ENCODE peak calls at places on chromosomes 4 and X, in ten cellular contexts. T, O, A, H, J, E, W, X, B and Y are unnamed samples.

GRCh38 chrX:144265641-144266040 is 381.8 kb downstream of the UBE2NL start:
- DNase-seq in T (no peak), O (no peak), A (no peak), H (no peak), J (no peak), E (no peak), W (no peak), X (no peak), B (no peak), Y (no peak)

GRCh38 chr4:40881096-40881495 is 131.3 kb downstream of the NSUN7 start:
- DNase-seq in T (no peak), O (no peak), A (no peak), H (no peak), J (no peak), E (no peak), W (no peak), X (no peak), B (no peak), Y (no peak)

GRCh38 chr4:120052840-120053239 is 13.8 kb downstream of the MAD2L1 start:
- DNase-seq in T (no peak), O (no peak), A (no peak), H (no peak), J (no peak), E (peak), W (peak), X (peak), B (peak), Y (no peak)

GRCh38 chrX:119503484-119503861 is 35.2 kb downstream of the SLC25A5 start:
- DNase-seq in T (peak), O (no peak), A (no peak), H (no peak), J (peak), E (peak), W (peak), X (no peak), B (peak), Y (no peak)

GRCh38 chr4:83855044-83855443 is 319.1 kb downstream of the GPAT3 start:
- DNase-seq in T (no peak), O (no peak), A (no peak), H (no peak), J (no peak), E (peak), W (peak), X (no peak), B (peak), Y (no peak)

GRCh38 chr4:25993564-25994185 is 79.7 kb downstream of the SMIM20 start:
- DNase-seq in T (no peak), O (no peak), A (peak), H (no peak), J (no peak), E (peak), W (peak), X (peak), B (peak), Y (no peak)

GRCh38 chr4:162852642-162853041 is 314.0 kb downstream of the NAF1 start:
- DNase-seq in T (peak), O (no peak), A (no peak), H (no peak), J (no peak), E (no peak), W (no peak), X (no peak), B (no peak), Y (no peak)

GRCh38 chr4:147865926-147866325 is 134.0 kb downstream of the ARHGAP10 start:
- DNase-seq in T (no peak), O (no peak), A (no peak), H (no peak), J (no peak), E (no peak), W (no peak), X (no peak), B (peak), Y (no peak)

GRCh38 chrX:71191253-71191652 is 31.8 kb upstream of the GJB1 start:
- DNase-seq in T (no peak), O (no peak), A (no peak), H (no peak), J (no peak), E (no peak), W (no peak), X (no peak), B (no peak), Y (no peak)

GRCh38 chrX:123860983-123861382 is 1.1 kb downstream of the XIAP start:
- DNase-seq in T (peak), O (no peak), A (no peak), H (no peak), J (no peak), E (peak), W (peak), X (no peak), B (peak), Y (peak)

GRCh38 chrX:152313529-152314302 is 137.4 kb downstream of the GABRA3 start:
- DNase-seq in T (no peak), O (no peak), A (peak), H (no peak), J (no peak), E (no peak), W (no peak), X (no peak), B (no peak), Y (no peak)

GRCh38 chr4:118776166-118776954 is 59.6 kb downstream of the SEC24D start:
- DNase-seq in T (no peak), O (no peak), A (peak), H (no peak), J (no peak), E (no peak), W (no peak), X (no peak), B (peak), Y (no peak)

GRCh38 chr4:56469489-56470210 is 2.2 kb downstream of the SRP72 start:
- DNase-seq in T (no peak), O (no peak), A (no peak), H (no peak), J (no peak), E (no peak), W (no peak), X (no peak), B (no peak), Y (no peak)

GRCh38 chr4:75655562-75655961 is 17.6 kb downstream of the G3BP2 start:
- DNase-seq in T (no peak), O (no peak), A (peak), H (no peak), J (no peak), E (no peak), W (no peak), X (no peak), B (no peak), Y (no peak)

GRCh38 chr4:118389731-118390520 is 37.1 kb upstream of the PRSS12 start:
- DNase-seq in T (no peak), O (no peak), A (no peak), H (no peak), J (no peak), E (no peak), W (no peak), X (no peak), B (no peak), Y (no peak)

GRCh38 chrX:129932792-129933321 is 26.9 kb downstream of the UTP14A start:
- DNase-seq in T (no peak), O (no peak), A (no peak), H (no peak), J (peak), E (no peak), W (peak), X (peak), B (no peak), Y (no peak)

GRCh38 chr4:66357316-66357715 is 687.0 kb upstream of the EPHA5 start:
- DNase-seq in T (no peak), O (no peak), A (no peak), H (no peak), J (no peak), E (no peak), W (no peak), X (no peak), B (no peak), Y (no peak)

GRCh38 chr4:107801766-107802211 is 22.9 kb upstream of the SGMS2 start:
- DNase-seq in T (no peak), O (no peak), A (no peak), H (no peak), J (no peak), E (peak), W (no peak), X (no peak), B (peak), Y (no peak)

GRCh38 chrX:74523870-74524735 is 90.3 kb downstream of the RLIM start:
- DNase-seq in T (no peak), O (no peak), A (no peak), H (peak), J (no peak), E (no peak), W (no peak), X (no peak), B (no peak), Y (no peak)

GRCh38 chr4:123651127-123651526 is 254.5 kb downstream of the SPRY1 start:
- DNase-seq in T (no peak), O (no peak), A (no peak), H (no peak), J (no peak), E (no peak), W (peak), X (no peak), B (no peak), Y (no peak)

GRCh38 chrX:129642641-129643040 is 12.1 kb downstream of the APLN start:
- DNase-seq in T (no peak), O (no peak), A (no peak), H (no peak), J (no peak), E (no peak), W (no peak), X (peak), B (peak), Y (no peak)

GRCh38 chrX:80174925-80175574 is 160.5 kb downstream of the TBX22 start:
- DNase-seq in T (no peak), O (no peak), A (no peak), H (no peak), J (no peak), E (no peak), W (peak), X (peak), B (no peak), Y (no peak)

GRCh38 chrX:154750301-154751120 is at the start of gene GAB3:
- DNase-seq in T (peak), O (no peak), A (peak), H (no peak), J (no peak), E (peak), W (peak), X (peak), B (peak), Y (no peak)

GRCh38 chr4:82745173-82745842 is 53.3 kb downstream of the SCD5 start:
- DNase-seq in T (no peak), O (no peak), A (no peak), H (no peak), J (no peak), E (no peak), W (no peak), X (no peak), B (no peak), Y (no peak)

GRCh38 chr4:183443609-183444148 is 757 bp upstream of the CDKN2AIP start:
- DNase-seq in T (no peak), O (peak), A (peak), H (no peak), J (peak), E (no peak), W (no peak), X (no peak), B (no peak), Y (no peak)

GRCh38 chr4:175440776-175441175 is 371.3 kb downstream of the GPM6A start:
- DNase-seq in T (no peak), O (no peak), A (no peak), H (no peak), J (no peak), E (no peak), W (no peak), X (no peak), B (no peak), Y (no peak)

GRCh38 chr4:110970642-110971041 is 347.8 kb upstream of the PITX2 start:
- DNase-seq in T (no peak), O (no peak), A (peak), H (no peak), J (no peak), E (peak), W (peak), X (no peak), B (peak), Y (no peak)

GRCh38 chr4:150314031-150314430 is 235.8 kb downstream of the DCLK2 start:
- DNase-seq in T (no peak), O (no peak), A (no peak), H (no peak), J (no peak), E (no peak), W (no peak), X (no peak), B (no peak), Y (no peak)

GRCh38 chr4:174658246-174658645 is 136.0 kb upstream of the HPGD start:
- DNase-seq in T (no peak), O (no peak), A (no peak), H (no peak), J (no peak), E (no peak), W (no peak), X (no peak), B (no peak), Y (no peak)

GRCh38 chrX:53287493-53288138 is 6.2 kb upstream of the IQSEC2 start:
- DNase-seq in T (peak), O (no peak), A (no peak), H (no peak), J (no peak), E (peak), W (peak), X (peak), B (peak), Y (peak)

GRCh38 chr4:73788411-73788810 is 48.0 kb downstream of the CXCL8 start:
- DNase-seq in T (no peak), O (no peak), A (no peak), H (no peak), J (no peak), E (no peak), W (no peak), X (no peak), B (no peak), Y (no peak)